ENCODE peak calls at places on chromosome 2, in five cellular contexts. P is K562, C is A549, B is H1, N is GM12878. K is an unnamed sample.
A peak's percentile ranks its signal among the peaks of the same experiment; 100 is the strongest.

GRCh38 chr2:208595386-208596275 is 189.0 kb downstream of the PTH2R start:
- DNase-seq in P (peak; percentile 19), C (peak; percentile 20), N (no peak), B (no peak), K (no peak)

GRCh38 chr2:224004105-224004715 is 34.9 kb downstream of the SERPINE2 start:
- DNase-seq in C (no peak), P (no peak), B (no peak), N (no peak), K (no peak)

GRCh38 chr2:120401275-120402069 is 55.5 kb downstream of the INHBB start:
- DNase-seq in C (no peak), P (no peak), N (no peak), B (no peak), K (no peak)

GRCh38 chr2:20542269-20542668 is 95.4 kb downstream of the RHOB start:
- DNase-seq in P (no peak), B (no peak), N (no peak), C (no peak), K (no peak)

GRCh38 chr2:11391941-11392266 is 47.5 kb upstream of the ROCK2 start:
- DNase-seq in B (no peak), N (no peak), C (no peak), P (no peak), K (no peak)

GRCh38 chr2:175004730-175004979 is 526 bp downstream of the CHN1 start:
- DNase-seq in P (peak; percentile 12), N (no peak), B (no peak), C (peak; percentile 35), K (no peak)

GRCh38 chr2:216635171-216635570 is 2.0 kb downstream of the IGFBP2 start:
- DNase-seq in N (no peak), B (no peak), C (no peak), P (no peak), K (no peak)

GRCh38 chr2:14944562-14945346 is 312.2 kb downstream of the LRATD1 start:
- DNase-seq in N (no peak), C (no peak), P (no peak), B (peak; percentile 39), K (peak; percentile 58)

GRCh38 chr2:172253190-172254052 is 150.7 kb upstream of the DLX2 start:
- DNase-seq in C (peak; percentile 75), P (peak; percentile 38), B (no peak), N (no peak), K (peak; percentile 91)

GRCh38 chr2:209388416-209389037 is 35.3 kb upstream of the MAP2 start:
- DNase-seq in P (no peak), N (no peak), B (no peak), C (no peak), K (no peak)

GRCh38 chr2:70679244-70679643 is 88.8 kb downstream of the ADD2 start:
- DNase-seq in P (no peak), N (no peak), B (no peak), C (no peak), K (no peak)

GRCh38 chr2:102508863-102509262 is 35.8 kb downstream of the SLC9A4 start:
- DNase-seq in N (no peak), P (no peak), C (no peak), B (no peak), K (no peak)

DNA sequence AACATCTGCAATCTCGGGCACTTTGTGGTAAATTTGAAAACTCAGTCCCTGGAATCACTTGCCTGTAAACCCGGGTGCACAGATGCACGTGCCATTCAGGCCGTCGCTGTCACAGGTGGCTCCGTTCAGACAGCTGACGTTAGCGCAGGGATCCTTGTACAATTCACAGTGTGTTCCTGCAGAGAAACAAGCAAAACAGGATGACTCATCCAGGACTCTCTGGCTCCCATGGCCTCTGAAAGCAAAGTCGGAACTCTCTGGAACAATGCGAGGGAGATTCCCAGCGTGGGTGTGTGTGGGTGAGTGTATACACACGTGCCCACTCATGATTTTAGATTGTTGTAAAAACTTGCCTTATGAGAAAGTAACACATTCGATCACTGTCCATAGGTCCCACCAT is 136.1 kb upstream of the PID1 start:
- DNase-seq in C (peak; percentile 55), P (no peak), B (no peak), N (no peak), K (peak; percentile 49)
- TF ChIP-seq KDM1A in C (no peak), P (no peak), B (no peak), N (no peak), K (no peak)

GRCh38 chr2:240569523-240569997 is 1.3 kb downstream of the RNPEPL1 start:
- DNase-seq in B (no peak), N (no peak), P (no peak), C (no peak), K (no peak)

GRCh38 chr2:240567137-240567871 is 980 bp upstream of the RNPEPL1 start:
- DNase-seq in P (no peak), B (no peak), C (no peak), N (no peak), K (no peak)

GRCh38 chr2:240567872-240568677 is at the start of gene RNPEPL1:
- DNase-seq in N (no peak), P (peak; percentile 56), C (no peak), B (no peak), K (no peak)

GRCh38 chr2:240569998-240570530 is 1.8 kb downstream of the RNPEPL1 start:
- DNase-seq in P (peak; percentile 20), B (no peak), N (no peak), C (no peak), K (no peak)

DNA sequence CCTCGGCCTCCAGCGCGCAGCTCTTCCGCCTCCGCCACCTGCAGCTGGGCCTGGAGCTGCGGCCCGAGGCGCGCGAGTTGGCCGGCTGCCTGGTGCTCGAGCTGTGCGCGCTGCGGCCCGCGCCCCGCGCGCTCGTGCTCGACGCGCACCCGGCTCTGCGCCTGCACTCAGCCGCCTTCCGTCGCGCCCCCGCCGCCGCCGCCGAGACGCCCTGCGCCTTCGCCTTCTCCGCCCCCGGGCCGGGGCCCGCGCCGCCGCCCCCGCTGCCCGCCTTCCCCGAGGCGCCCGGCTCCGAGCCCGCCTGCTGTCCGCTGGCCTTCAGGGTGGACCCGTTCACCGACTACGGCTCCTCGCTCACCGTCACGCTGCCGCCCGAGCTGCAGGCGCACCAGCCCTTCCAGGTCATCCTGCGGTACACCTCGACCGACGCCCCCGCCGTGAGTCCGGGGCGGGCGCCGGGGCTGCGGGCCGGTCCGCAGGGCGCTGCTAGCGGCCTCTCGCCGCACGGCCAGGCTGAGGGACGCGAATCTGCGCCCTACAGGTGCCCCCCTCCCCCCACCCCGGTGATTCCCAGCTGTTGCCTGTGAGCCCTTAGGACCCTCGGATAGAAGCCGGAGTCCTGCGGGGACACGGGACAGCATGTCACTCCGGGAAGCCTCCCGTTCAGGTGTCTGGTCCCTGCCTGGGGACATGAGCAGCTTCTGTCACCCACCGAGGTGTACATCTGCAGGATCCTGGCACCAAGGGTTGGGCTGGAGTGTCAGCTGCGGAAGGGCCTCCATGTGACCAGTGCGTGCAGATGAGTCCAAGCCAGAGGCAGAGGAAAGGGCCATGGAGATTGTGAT is 616 bp downstream of the RNPEPL1 start:
- DNase-seq in N (no peak), P (peak; percentile 56), C (no peak), B (no peak), K (no peak)
- TF ChIP-seq KDM1A in N (no peak), P (no peak), C (no peak), B (no peak), K (no peak)

GRCh38 chr2:21890041-21890440 is 766.3 kb downstream of the TDRD15 start:
- DNase-seq in B (no peak), P (no peak), N (no peak), C (no peak), K (peak; percentile 11)
- TF ChIP-seq KDM1A in B (no peak), P (no peak), N (no peak), C (no peak), K (no peak)

GRCh38 chr2:237178396-237178795 is 92.7 kb downstream of the COPS8 start:
- DNase-seq in P (no peak), B (no peak), C (no peak), N (no peak), K (no peak)
- TF ChIP-seq KDM1A in P (no peak), B (no peak), C (no peak), N (no peak), K (no peak)

DNA sequence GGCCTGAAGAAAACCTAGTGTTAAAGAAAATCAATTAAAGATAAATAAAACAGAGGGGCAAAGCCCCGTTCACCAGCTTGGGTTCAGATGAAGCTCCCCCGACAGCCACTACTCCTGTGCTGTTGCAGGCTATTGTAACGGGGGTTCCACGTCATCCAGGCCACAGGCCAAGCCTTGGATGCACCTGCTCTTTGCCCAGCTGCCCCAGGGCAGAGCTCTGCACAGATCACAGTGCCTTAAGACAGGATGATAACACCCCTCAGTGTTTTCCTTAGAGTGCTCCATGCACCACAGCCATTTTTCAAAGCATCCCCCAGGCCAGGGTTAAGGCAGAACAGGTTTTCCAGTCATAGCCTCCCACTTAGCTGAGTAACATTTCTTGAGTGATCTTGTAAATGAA is 32.0 kb downstream of the FASTKD2 start:
- DNase-seq in P (no peak), C (no peak), N (no peak), B (no peak), K (no peak)
- TF ChIP-seq KDM1A in P (no peak), C (no peak), N (no peak), B (no peak), K (no peak)

GRCh38 chr2:200616656-200617055 is 30.8 kb downstream of the AOX1 start:
- DNase-seq in B (no peak), N (no peak), C (no peak), P (no peak), K (no peak)

GRCh38 chr2:200613692-200614091 is 27.9 kb downstream of the AOX1 start:
- DNase-seq in B (no peak), N (no peak), C (no peak), P (no peak), K (no peak)

GRCh38 chr2:200616193-200616592 is 30.4 kb downstream of the AOX1 start:
- DNase-seq in P (no peak), B (no peak), N (no peak), C (no peak), K (no peak)

GRCh38 chr2:200614249-200614648 is 28.4 kb downstream of the AOX1 start:
- DNase-seq in B (no peak), C (no peak), N (no peak), P (no peak), K (no peak)

GRCh38 chr2:200615247-200615646 is 29.4 kb downstream of the AOX1 start:
- DNase-seq in C (peak; percentile 32), B (no peak), P (no peak), N (no peak), K (peak; percentile 68)
- TF ChIP-seq KDM1A in C (no peak), B (no peak), P (no peak), N (no peak), K (no peak)

DNA sequence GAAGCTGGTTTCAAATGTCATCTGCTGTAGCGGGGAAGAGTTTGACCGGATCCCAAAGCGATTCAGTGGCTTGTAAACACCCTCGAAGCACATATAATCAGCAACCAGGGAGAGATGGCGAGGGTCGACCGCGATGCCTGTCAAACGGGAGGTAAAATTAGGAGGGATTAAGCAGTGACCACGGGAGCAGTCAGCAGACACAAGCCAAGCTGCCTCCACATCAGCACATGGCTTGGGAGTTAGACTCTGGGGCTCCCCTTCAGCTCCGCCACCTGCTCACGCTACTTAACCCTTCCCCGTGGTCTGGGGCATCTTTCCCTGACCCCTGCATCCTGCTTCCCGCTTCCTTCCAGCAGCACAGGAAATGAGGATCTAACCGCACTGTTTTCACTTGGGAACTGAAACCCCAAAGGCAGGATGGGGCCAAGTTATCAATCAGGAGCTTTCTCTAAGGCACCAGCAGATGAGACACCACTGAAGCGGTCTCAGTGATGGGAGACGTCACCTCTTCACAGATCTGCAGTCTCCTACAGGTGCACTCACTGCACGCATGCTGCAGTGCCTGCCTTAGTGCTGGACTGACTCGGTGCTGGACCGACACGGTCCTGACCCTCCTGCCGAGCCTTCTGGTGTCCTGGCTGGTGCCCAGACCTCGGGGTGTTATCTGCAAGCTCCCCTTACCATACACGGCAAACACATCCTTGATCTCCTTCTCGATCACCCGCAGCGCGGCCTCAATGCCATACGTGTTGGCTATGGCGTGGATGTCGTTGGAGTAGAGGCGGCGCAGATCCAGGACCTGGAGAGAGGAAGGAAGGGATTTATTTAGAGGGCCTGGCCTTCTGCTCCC is 77.5 kb downstream of the POLR1A start:
- DNase-seq in C (no peak), N (no peak), B (no peak), P (no peak), K (no peak)
- TF ChIP-seq KDM1A in C (no peak), N (no peak), B (no peak), P (no peak), K (no peak)

K was measured in HepG2.